ENCODE peak calls at places on chromosome 19, in five cellular contexts. Y, D, V, E and A are unnamed samples.

GRCh38 chr19:45785097-45785496 is 2.8 kb upstream of the DMPK start:
- DNase-seq in Y (no peak), V (no peak), E (no peak), D (no peak), A (no peak)

GRCh38 chr19:55546822-55547614 is 1.7 kb upstream of the SBK3 start:
- DNase-seq in D (peak; percentile 89), V (no peak), Y (no peak), E (no peak), A (peak; percentile 94)

GRCh38 chr19:48569814-48570213 is 17.8 kb downstream of the SULT2B1 start:
- DNase-seq in Y (no peak), V (no peak), D (peak; percentile 65), E (no peak), A (no peak)

GRCh38 chr19:54201980-54202379 is 1.3 kb downstream of the RPS9 start:
- DNase-seq in D (no peak), V (no peak), E (no peak), Y (no peak), A (peak; percentile 63)

GRCh38 chr19:9406798-9407352 is 28.5 kb downstream of the ZNF266 start:
- DNase-seq in E (no peak), D (peak; percentile 87), Y (peak; percentile 9), V (no peak), A (peak; percentile 90)

GRCh38 chr19:10122066-10122465 is 2.4 kb upstream of the EIF3G start:
- DNase-seq in D (peak; percentile 64), Y (no peak), E (no peak), V (no peak), A (no peak)

GRCh38 chr19:36225219-36225892 is 10.4 kb downstream of the ZNF146 start:
- DNase-seq in Y (no peak), V (no peak), E (no peak), D (peak; percentile 65), A (no peak)

GRCh38 chr19:10817291-10818038 is 18.5 kb downstream of the TMED1 start:
- DNase-seq in D (peak; percentile 90), E (no peak), Y (no peak), V (no peak), A (peak; percentile 93)

GRCh38 chr19:7067716-7068115 is 1.8 kb upstream of the ZNF557 start:
- DNase-seq in E (no peak), D (peak; percentile 55), V (no peak), Y (no peak), A (no peak)

GRCh38 chr19:38946229-38947010 is 15.7 kb downstream of the MRPS12 start:
- DNase-seq in V (no peak), E (no peak), D (no peak), Y (no peak), A (no peak)

GRCh38 chr19:40600086-40600917 is 867 bp upstream of the LTBP4 start:
- DNase-seq in D (no peak), V (no peak), E (no peak), Y (no peak), A (no peak)

GRCh38 chr19:35468637-35469036 is 20.6 kb downstream of the FFAR2 start:
- DNase-seq in V (peak; percentile 64), Y (peak; percentile 64), D (no peak), E (peak; percentile 82), A (no peak)

GRCh38 chr19:40603071-40603718 is 2.0 kb downstream of the LTBP4 start:
- DNase-seq in V (peak; percentile 79), E (no peak), Y (no peak), D (peak; percentile 67), A (no peak)

GRCh38 chr19:31633014-31633413 is 283.8 kb upstream of the TSHZ3 start:
- DNase-seq in D (no peak), E (no peak), V (no peak), Y (no peak), A (no peak)

GRCh38 chr19:17402982-17403855 is 2.2 kb downstream of the BST2 start:
- DNase-seq in D (no peak), V (peak; percentile 75), E (no peak), Y (no peak), A (peak; percentile 81)

GRCh38 chr19:51157265-51157664 is 15.2 kb downstream of the SIGLEC7 start:
- DNase-seq in E (no peak), V (no peak), Y (no peak), D (no peak), A (no peak)

GRCh38 chr19:51025401-51025800 is 1.0 kb downstream of the KLK11 start:
- DNase-seq in E (no peak), D (no peak), V (no peak), Y (no peak), A (peak; percentile 32)

GRCh38 chr19:48556163-48556562 is 4.2 kb downstream of the SULT2B1 start:
- DNase-seq in V (no peak), Y (no peak), D (peak; percentile 62), E (no peak), A (no peak)

GRCh38 chr19:32877977-32878745 is 8.6 kb upstream of the SLC7A9 start:
- DNase-seq in D (no peak), E (no peak), V (no peak), Y (no peak), A (no peak)

GRCh38 chr19:48992571-48993174 is 436 bp downstream of the GYS1 start:
- DNase-seq in E (no peak), V (no peak), D (no peak), Y (no peak), A (no peak)

GRCh38 chr19:11191273-11191755 is 6.0 kb downstream of the KANK2 start:
- DNase-seq in D (peak; percentile 47), Y (no peak), E (no peak), V (no peak), A (peak; percentile 87)

GRCh38 chr19:32289566-32290210 is 55.7 kb upstream of the ZNF507 start:
- DNase-seq in D (no peak), Y (no peak), E (no peak), V (no peak), A (no peak)

GRCh38 chr19:5057860-5058259 is 88.9 kb downstream of the KDM4B start:
- DNase-seq in Y (no peak), E (no peak), D (no peak), V (peak; percentile 34), A (no peak)
- H3K27ac ChIP-seq in Y (no peak overlapping the region), E (no peak overlapping the region), D (no peak overlapping the region), V (no peak overlapping the region), A (no peak overlapping the region)

GRCh38 chr19:780935-781334 is 16.3 kb upstream of the PTBP1 start:
- DNase-seq in D (no peak), Y (no peak), E (no peak), V (no peak), A (no peak)

GRCh38 chr19:782195-783043 is 14.8 kb upstream of the PTBP1 start:
- DNase-seq in V (peak; percentile 33), E (no peak), Y (no peak), D (peak; percentile 75), A (no peak)

GRCh38 chr19:787551-787950 is 9.7 kb upstream of the PTBP1 start:
- DNase-seq in Y (no peak), V (no peak), E (no peak), D (no peak), A (no peak)

GRCh38 chr19:781800-782194 is 15.5 kb upstream of the PTBP1 start:
- DNase-seq in Y (no peak), E (no peak), D (no peak), V (no peak), A (no peak)

GRCh38 chr19:784541-784940 is 12.7 kb upstream of the PTBP1 start:
- DNase-seq in D (no peak), E (no peak), Y (no peak), V (no peak), A (no peak)
- H3K4me3 ChIP-seq in D (no peak overlapping the region), E (no peak overlapping the region), Y (no peak overlapping the region), V (no peak overlapping the region), A (no peak overlapping the region)

GRCh38 chr19:16371540-16371986 is 46.9 kb downstream of the KLF2 start:
- DNase-seq in Y (peak; percentile 95), V (no peak), D (no peak), E (peak; percentile 79), A (peak; percentile 81)
- H3K4me1 ChIP-seq in Y (peaks cover 98% of the 10 kb centered on the region), V (peaks cover 19% of the 10 kb centered on the region), D (peaks cover 30% of the 10 kb centered on the region), E (peaks cover 62% of the 10 kb centered on the region), A (no peaks in the 10 kb centered on the region)

GRCh38 chr19:3123088-3123721 is 12.6 kb upstream of the GNA15 start:
- DNase-seq in E (no peak), D (no peak), V (no peak), Y (no peak), A (no peak)

GRCh38 chr19:3121396-3121795 is 14.4 kb upstream of the GNA15 start:
- DNase-seq in Y (no peak), E (no peak), V (no peak), D (no peak), A (no peak)

GRCh38 chr19:3121821-3122511 is 13.9 kb upstream of the GNA15 start:
- DNase-seq in Y (no peak), V (no peak), D (no peak), E (no peak), A (no peak)

GRCh38 chr19:3123956-3124355 is 11.9 kb upstream of the GNA15 start:
- DNase-seq in E (no peak), V (no peak), Y (no peak), D (no peak), A (no peak)

GRCh38 chr19:3122512-3122870 is 13.3 kb upstream of the GNA15 start:
- DNase-seq in Y (no peak), D (no peak), V (no peak), E (no peak), A (no peak)
- H3K27ac ChIP-seq in Y (no peak overlapping the region), D (no peak overlapping the region), V (no peak overlapping the region), E (no peak overlapping the region), A (no peak overlapping the region)